ENCODE peak calls at places on chromosomes 11 and 22, in four cellular contexts. N is mesenchymal stem cell, U is brain microvascular endothelial cell, E is NT2/D1. X is an unnamed sample. For H3K36me3 and H3K27me3, the result is how much of the 10 kb centered on the place peaks cover.

GRCh38 chr11:124339671-124340447 is 19.9 kb upstream of the OR8D2 start:
- DNase-seq in U (no peak), N (no peak), E (no peak), X (no peak)

GRCh38 chr22:23215294-23216204 is 35.2 kb downstream of the BCR start:
- DNase-seq in E (no peak), N (no peak), U (no peak), X (no peak)

GRCh38 chr11:123460006-123460700 is 30.1 kb downstream of the GRAMD1B start:
- DNase-seq in U (no peak), E (no peak), N (no peak), X (no peak)

GRCh38 chr11:43825217-43825816 is 55.3 kb upstream of the ALKBH3 start:
- DNase-seq in E (peak), N (peak), U (peak), X (peak)

GRCh38 chr22:44164031-44164430 is 16.7 kb upstream of the PARVG start:
- DNase-seq in U (no peak), E (no peak), N (no peak), X (no peak)

GRCh38 chr11:35470616-35471015 is 51.3 kb upstream of the SLC1A2 start:
- DNase-seq in N (no peak), E (no peak), U (no peak), X (no peak)

GRCh38 chr11:35247428-35247827 is 108.5 kb downstream of the CD44 start:
- DNase-seq in N (no peak), U (no peak), E (no peak), X (no peak)

GRCh38 chr11:11558826-11559225 is 63.0 kb downstream of the GALNT18 start:
- DNase-seq in U (no peak), E (no peak), N (no peak), X (no peak)

GRCh38 chr22:26922804-26923203 is 265.4 kb downstream of the MIAT start:
- DNase-seq in N (no peak), E (no peak), U (no peak), X (peak)

GRCh38 chr11:123122341-123122740 is 60.4 kb upstream of the HSPA8 start:
- DNase-seq in N (peak), E (no peak), U (peak), X (no peak)

GRCh38 chr11:60887531-60887930 is 18.9 kb downstream of the PRPF19 start:
- DNase-seq in E (peak), N (peak), U (peak), X (peak)

GRCh38 chr11:6319001-6319878 is 1.1 kb downstream of the CAVIN3 start:
- DNase-seq in N (no peak), E (no peak), U (peak), X (peak)

GRCh38 chr22:25564979-25565677 is 653 bp downstream of the GRK3 start:
- DNase-seq in U (no peak), E (peak), N (peak), X (peak)

GRCh38 chr22:38316340-38317236 is 645 bp downstream of the CSNK1E start:
- DNase-seq in U (no peak), E (no peak), N (peak), X (peak)

GRCh38 chr11:102666331-102666957 is 39.1 kb downstream of the MMP27 start:
- DNase-seq in N (peak), U (peak), E (peak), X (peak)

GRCh38 chr11:4092031-4092430 is 2.6 kb upstream of the RRM1 start:
- DNase-seq in U (no peak), E (no peak), N (no peak), X (no peak)

GRCh38 chr11:111155021-111155420 is 90.5 kb upstream of the POU2AF2 start:
- DNase-seq in U (no peak), E (no peak), N (peak), X (no peak)

GRCh38 chr11:91047882-91048281 is 825.0 kb upstream of the CHORDC1 start:
- DNase-seq in N (no peak), U (no peak), E (no peak), X (no peak)

GRCh38 chr11:67667490-67668190 is 6.8 kb downstream of the ALDH3B2 start:
- DNase-seq in E (no peak), U (no peak), N (no peak), X (peak)

GRCh38 chr11:61820174-61820573 is 3.4 kb upstream of the FADS1 start:
- DNase-seq in E (no peak), N (peak), U (peak), X (no peak)

GRCh38 chr11:11389238-11389637 is 36.2 kb upstream of the CSNK2A3 start:
- DNase-seq in N (no peak), U (no peak), E (no peak), X (no peak)

GRCh38 chr11:92703431-92703830 is 266.0 kb upstream of the MTNR1B start:
- DNase-seq in E (no peak), U (peak), N (peak), X (no peak)

GRCh38 chr11:134576721-134577171 is 164.7 kb upstream of the B3GAT1 start:
- DNase-seq in U (no peak), E (no peak), N (no peak), X (no peak)

GRCh38 chr22:50673231-50674126 is 856 bp downstream of the SHANK3 start:
- DNase-seq in E (no peak), N (no peak), U (no peak), X (peak)

GRCh38 chr11:69435161-69435990 is 46.1 kb upstream of the LINC01488 start:
- DNase-seq in N (no peak), E (no peak), U (no peak), X (peak)

GRCh38 chr11:34379539-34379938 is 21.7 kb upstream of the ABTB2 start:
- DNase-seq in U (no peak), N (no peak), E (no peak), X (no peak)

DNA sequence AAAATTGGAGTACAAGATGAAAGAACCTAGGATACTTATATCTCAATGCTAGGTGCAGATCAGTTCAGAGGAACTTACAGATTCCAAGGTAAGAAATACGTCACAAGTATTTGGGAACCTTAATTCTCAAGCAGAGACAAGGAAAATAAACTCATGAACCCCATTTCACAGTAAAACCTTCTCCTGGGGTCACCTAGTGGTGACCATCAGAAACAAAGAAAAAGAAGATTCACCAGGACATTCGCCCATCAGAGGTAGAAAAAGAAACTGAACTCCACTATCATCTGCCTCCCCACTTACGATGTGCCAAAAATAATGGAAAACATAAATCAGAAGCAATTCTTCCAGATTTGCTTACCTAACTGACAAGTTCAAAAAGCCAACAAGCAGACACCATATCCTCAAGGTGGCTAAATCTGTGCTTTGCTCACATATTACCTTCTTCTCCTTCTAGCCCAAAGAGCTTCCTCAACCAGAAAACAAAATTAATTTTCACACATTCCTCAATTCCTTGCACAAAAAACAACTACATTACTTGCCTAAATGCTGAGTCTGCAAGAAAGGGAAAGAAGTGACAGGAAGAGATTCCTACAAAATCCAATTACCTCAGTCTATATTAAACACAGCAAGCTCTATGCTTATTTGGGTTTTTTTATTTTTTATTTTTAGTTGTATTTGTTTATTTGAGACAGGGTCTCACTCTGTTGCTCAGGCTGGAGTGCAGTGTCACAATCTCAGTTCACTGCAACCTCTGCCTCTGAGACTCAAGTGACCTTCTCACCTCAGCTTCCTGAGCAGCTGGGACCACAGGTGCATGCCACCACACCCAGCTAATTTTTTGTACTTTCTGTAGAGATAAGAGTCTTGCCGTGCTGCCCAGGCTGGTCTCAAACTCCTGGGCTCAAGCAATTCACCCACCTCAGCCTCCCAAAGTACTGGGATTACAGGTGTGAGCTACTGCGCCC is 4.7 kb downstream of the DENND5A start:
- DNase-seq in U (no peak), E (no peak), N (peak), X (peak)
- H3K4me3 ChIP-seq in U (no peak), E (no peak), N (no peak), X (no peak)

DNA sequence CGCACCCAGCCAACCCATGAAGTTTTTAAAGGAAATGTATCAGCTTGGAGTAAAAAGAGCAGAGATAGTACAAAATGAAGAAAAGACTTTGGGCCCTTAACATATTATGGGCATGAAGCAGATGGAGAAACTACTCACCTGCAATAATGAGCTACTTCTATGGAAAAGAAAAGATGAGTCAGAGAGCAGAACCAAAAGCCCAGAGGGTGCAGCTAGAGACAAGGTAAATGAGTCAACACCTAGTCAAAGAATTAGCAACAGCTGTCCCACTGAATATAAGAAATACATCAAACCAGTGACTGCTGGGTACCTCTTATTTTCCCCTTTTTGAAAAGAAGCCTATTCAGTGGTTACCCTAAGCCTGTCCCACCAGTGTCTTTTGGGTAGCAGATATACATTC is 61.8 kb downstream of the RPL27A start:
- DNase-seq in U (no peak), N (no peak), E (no peak), X (no peak)
- H3K36me3 ChIP-seq in U (under half), N (under half), E (under half), X (under half)

GRCh38 chr22:49639956-49640355 is 187.7 kb downstream of the BRD1 start:
- DNase-seq in N (no peak), U (no peak), E (no peak), X (no peak)

GRCh38 chr22:49638001-49638400 is 189.7 kb downstream of the BRD1 start:
- DNase-seq in E (no peak), N (no peak), U (no peak), X (no peak)

GRCh38 chr22:49640366-49641095 is 187.1 kb downstream of the BRD1 start:
- DNase-seq in E (no peak), N (no peak), U (no peak), X (no peak)

GRCh38 chr22:49637255-49637760 is 190.4 kb downstream of the BRD1 start:
- DNase-seq in E (no peak), U (no peak), N (no peak), X (peak)

DNA sequence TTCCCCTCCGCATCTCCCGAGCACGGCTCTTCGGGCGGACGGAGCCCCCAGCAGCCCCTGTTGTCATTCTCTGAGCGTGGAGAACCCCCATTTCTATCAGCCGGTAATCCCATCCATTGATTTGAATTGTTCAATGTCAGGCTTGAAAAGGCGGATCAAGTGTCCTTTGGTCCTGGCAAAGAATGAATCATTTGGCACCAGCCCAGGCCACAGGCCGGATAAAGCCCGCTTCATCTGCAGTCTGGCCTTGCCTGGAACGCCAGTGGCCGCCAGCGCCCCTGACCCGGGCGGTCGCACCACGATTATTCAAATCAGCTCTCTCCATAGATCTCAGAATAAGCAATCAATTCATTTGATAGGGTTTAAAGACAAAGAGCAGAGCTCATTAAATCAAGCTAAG is 188.9 kb downstream of the BRD1 start:
- DNase-seq in U (peak), N (no peak), E (no peak), X (no peak)
- H3K27me3 ChIP-seq in U (under half), N (under half), E (under half), X (under half)

DNA sequence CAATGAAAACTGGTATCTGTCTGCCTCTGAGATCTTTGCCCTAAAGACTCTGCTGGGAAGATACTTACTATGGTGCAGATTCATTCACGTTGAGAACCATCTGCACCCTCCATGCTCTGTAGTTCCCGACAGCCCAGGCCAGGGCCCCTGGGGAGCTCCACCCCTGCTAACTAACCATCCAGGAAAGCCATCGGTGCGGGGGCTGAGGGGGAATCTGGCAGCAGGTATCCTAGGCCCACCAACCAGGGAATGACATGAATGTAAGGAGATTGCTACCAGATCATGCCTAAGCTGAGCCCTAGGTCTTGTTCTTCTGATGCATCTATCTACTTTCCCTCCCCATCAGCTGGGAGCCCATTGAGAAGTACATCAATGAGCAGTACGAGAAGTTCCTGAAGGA is 11.3 kb upstream of the WBP2NL start:
- DNase-seq in U (no peak), E (no peak), N (no peak), X (no peak)
- H3K4me3 ChIP-seq in U (no peak), E (no peak), N (no peak), X (no peak)

GRCh38 chr11:94656968-94657367 is 89.8 kb downstream of the PIWIL4 start:
- DNase-seq in E (peak), U (no peak), N (peak), X (no peak)
- H3K36me3 ChIP-seq in E (under half), U (under half), N (under half), X (under half)

DNA sequence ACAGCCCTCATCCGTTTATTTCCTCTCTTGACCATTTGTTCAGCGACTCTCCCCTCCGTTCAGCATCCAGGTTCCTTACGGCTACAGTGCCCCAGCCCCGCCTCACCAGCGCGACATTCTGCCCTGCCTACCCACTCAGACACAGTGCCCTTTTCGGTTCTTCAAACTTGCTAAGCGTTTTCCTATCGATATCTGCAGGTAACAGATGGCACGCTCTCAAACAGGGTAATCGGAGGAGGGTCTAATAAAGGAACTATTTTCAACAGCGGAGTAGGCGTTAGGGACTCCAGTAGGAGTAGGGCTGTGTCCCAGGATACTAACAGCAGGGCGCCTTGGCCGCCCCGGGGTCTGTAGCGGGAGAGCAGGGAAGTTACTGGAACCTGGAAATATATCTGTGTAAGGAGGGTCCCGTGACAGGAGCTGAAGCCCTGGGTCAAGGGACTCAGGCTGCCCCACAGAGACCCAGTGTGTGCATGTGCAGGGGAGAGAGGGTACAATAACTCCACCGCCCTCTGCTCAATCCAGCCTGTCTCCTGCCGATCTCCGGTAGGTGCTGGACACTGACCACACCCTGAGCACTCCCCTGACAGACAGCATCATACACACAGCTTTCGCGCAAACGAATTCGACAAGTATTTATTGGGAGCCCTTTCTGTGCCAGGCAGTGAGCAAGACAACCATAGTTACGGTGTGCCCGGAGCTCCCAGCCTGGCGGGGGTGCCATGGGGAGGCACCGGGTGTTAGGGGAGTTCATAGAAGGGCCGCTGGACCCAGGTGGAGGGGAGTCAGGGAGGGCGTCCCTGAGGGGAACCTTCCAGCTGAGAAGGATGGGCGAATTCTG is 2.1 kb downstream of the KLHL35 start:
- DNase-seq in E (no peak), N (no peak), U (no peak), X (no peak)
- H3K27me3 ChIP-seq in E (under half), N (half or more), U (under half), X (half or more)

GRCh38 chr11:57499413-57499982 is 16.0 kb downstream of the SLC43A1 start:
- DNase-seq in E (peak), N (peak), U (peak), X (peak)
- H3K4me3 ChIP-seq in E (no peak), N (peak), U (peak), X (peak)

GRCh38 chr22:32518848-32519247 is 44.2 kb downstream of the FBXO7 start:
- DNase-seq in U (no peak), E (no peak), N (no peak), X (no peak)

GRCh38 chr22:32517921-32518320 is 43.3 kb downstream of the FBXO7 start:
- DNase-seq in E (no peak), N (no peak), U (no peak), X (no peak)

GRCh38 chr22:32517488-32517887 is 42.9 kb downstream of the FBXO7 start:
- DNase-seq in E (no peak), N (no peak), U (no peak), X (no peak)

GRCh38 chr22:32520612-32521011 is 46.0 kb downstream of the FBXO7 start:
- DNase-seq in E (no peak), N (no peak), U (no peak), X (no peak)

DNA sequence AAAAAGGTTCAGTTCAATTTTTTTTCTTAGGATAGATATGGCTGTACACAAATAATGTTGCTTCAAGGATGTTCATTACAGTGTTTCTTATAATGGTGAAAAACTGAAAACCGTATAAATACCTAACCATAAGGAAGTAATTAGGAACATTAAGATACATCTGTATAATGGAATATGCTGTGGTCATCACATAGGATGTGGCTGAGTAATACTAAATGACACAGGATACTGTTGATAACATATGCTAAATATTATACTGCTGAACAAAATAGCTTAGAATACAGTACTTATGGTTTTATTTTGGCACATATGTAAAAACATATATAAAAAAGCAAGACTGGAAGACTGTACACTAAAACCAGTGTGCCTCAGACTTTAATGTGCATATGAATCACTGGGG is 43.7 kb downstream of the FBXO7 start:
- DNase-seq in U (no peak), N (no peak), E (no peak), X (no peak)
- H3K36me3 ChIP-seq in U (under half), N (under half), E (under half), X (under half)

DNA sequence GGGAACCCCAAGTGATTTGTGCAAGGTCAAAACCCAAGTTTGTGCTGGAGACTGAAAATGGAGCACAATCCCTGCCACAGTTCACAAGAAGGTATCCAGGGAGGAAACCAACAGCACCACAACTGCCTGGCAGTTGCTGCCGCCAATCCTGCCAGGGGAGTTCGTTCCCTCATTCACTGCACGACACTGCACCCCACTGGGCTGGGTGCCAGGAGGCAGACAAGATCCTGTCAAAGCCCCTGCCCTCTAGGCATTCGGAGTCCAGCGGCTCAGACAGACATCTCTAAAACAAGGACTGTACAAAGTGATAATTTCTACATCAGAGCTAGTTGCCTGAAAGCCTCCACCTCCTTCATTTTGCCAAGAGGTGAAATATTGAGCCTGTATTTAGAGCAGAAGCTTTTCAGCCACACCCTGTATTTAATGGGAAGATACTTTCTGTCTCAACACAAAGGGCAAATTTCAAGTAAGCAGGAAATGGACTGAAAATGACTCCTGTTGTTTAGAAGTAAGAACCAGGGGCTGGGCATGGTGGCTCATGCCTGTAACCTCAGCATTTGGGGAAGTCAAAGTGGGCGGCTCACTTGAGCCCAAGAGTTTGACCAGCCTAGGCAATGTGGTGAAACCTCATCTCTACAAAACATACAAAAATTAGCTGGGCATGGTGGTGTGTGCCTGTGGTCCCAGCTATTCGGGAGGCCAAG is 277.4 kb upstream of the NARS2 start:
- DNase-seq in U (no peak), E (no peak), N (no peak), X (no peak)
- H3K27me3 ChIP-seq in U (under half), E (under half), N (under half), X (under half)

GRCh38 chr11:118149493-118149892 is 3.1 kb downstream of the SCN4B start:
- DNase-seq in U (no peak), E (no peak), N (no peak), X (peak)
- H3K4me3 ChIP-seq in U (no peak), E (no peak), N (no peak), X (no peak)